ENCODE peak calls at places on chromosomes 6 and 20, in seven cellular contexts. Q, R, F, A, I, L and N are unnamed samples.

GRCh38 chr6:75632247-75632646 is 30.6 kb downstream of the SENP6 start:
- DNase-seq in I (no peak), Q (no peak), L (no peak), A (no peak), R (no peak), F (no peak), N (no peak)

GRCh38 chr20:32227744-32228688 is 20.3 kb downstream of the POFUT1 start:
- DNase-seq in R (no peak), L (no peak), I (no peak), F (no peak), Q (no peak), A (no peak), N (no peak)

GRCh38 chr20:13280609-13281324 is 59.7 kb downstream of the ISM1 start:
- DNase-seq in L (no peak), R (no peak), A (no peak), I (no peak), F (no peak), Q (no peak), N (no peak)

GRCh38 chr6:11207199-11207968 is 25.1 kb downstream of the NEDD9 start:
- DNase-seq in R (no peak), A (no peak), L (peak; percentile 96), Q (peak; percentile 86), F (peak; percentile 97), I (no peak), N (no peak)

GRCh38 chr6:36414481-36414880 is 27.0 kb upstream of the ETV7 start:
- DNase-seq in A (no peak), R (no peak), F (no peak), I (no peak), L (no peak), Q (no peak), N (no peak)

GRCh38 chr6:154230390-154230789 is 126.2 kb downstream of the IPCEF1 start:
- DNase-seq in Q (no peak), I (no peak), A (no peak), R (no peak), F (no peak), L (no peak), N (no peak)

GRCh38 chr6:91744576-91744975 is 1157.7 kb upstream of the MAP3K7 start:
- DNase-seq in R (no peak), Q (no peak), I (no peak), A (no peak), F (no peak), L (no peak), N (no peak)

GRCh38 chr20:53816872-53817398 is 223.3 kb upstream of the ZNF217 start:
- DNase-seq in Q (no peak), I (no peak), F (no peak), L (no peak), R (no peak), A (no peak), N (no peak)

GRCh38 chr6:20919677-20920385 is 385.6 kb downstream of the CDKAL1 start:
- DNase-seq in F (peak; percentile 73), Q (no peak), I (no peak), L (peak; percentile 35), R (peak; percentile 17), A (no peak), N (no peak)